ENCODE peak calls at places on chromosome 2, in six cellular contexts. One of them, this sample, is unnamed.

GRCh38 chr2:210162466-210163124 is 8.6 kb downstream of the KANSL1L start:
- DNase-seq in ACHN: peak; percentile 51
- DNase-seq in GM03348: no peak
- DNase-seq in AG09309: no peak
- DNase-seq in fibroblast of mammary gland: no peak
- DNase-seq in HTR-8/SVneo: no peak
- DNase-seq in this sample: no peak

GRCh38 chr2:238975408-238975807 is 127.5 kb downstream of the TWIST2 start:
- DNase-seq in ACHN: no peak
- DNase-seq in GM03348: no peak
- DNase-seq in AG09309: no peak
- DNase-seq in fibroblast of mammary gland: no peak
- DNase-seq in HTR-8/SVneo: no peak
- DNase-seq in this sample: no peak

GRCh38 chr2:238092486-238093035 is 7.6 kb upstream of the ESPNL start:
- DNase-seq in ACHN: no peak
- DNase-seq in GM03348: no peak
- DNase-seq in AG09309: no peak
- DNase-seq in fibroblast of mammary gland: no peak
- DNase-seq in HTR-8/SVneo: no peak
- DNase-seq in this sample: no peak

GRCh38 chr2:123993728-123994323 is 31.3 kb upstream of the CNTNAP5 start:
- DNase-seq in ACHN: peak; percentile 55
- DNase-seq in GM03348: peak; percentile 16
- DNase-seq in AG09309: no peak
- DNase-seq in fibroblast of mammary gland: peak; percentile 24
- DNase-seq in HTR-8/SVneo: no peak
- DNase-seq in this sample: peak; percentile 1

GRCh38 chr2:42194428-42194827 is 25.3 kb downstream of the EML4 start:
- DNase-seq in ACHN: no peak
- DNase-seq in GM03348: no peak
- DNase-seq in AG09309: no peak
- DNase-seq in fibroblast of mammary gland: no peak
- DNase-seq in HTR-8/SVneo: no peak
- DNase-seq in this sample: no peak

GRCh38 chr2:235513984-235514626 is 20.3 kb downstream of the AGAP1 start:
- DNase-seq in ACHN: no peak
- DNase-seq in GM03348: no peak
- DNase-seq in AG09309: no peak
- DNase-seq in fibroblast of mammary gland: no peak
- DNase-seq in HTR-8/SVneo: no peak
- DNase-seq in this sample: no peak

GRCh38 chr2:127004893-127005600 is 101.9 kb downstream of the BIN1 start:
- DNase-seq in ACHN: no peak
- DNase-seq in GM03348: no peak
- DNase-seq in AG09309: no peak
- DNase-seq in fibroblast of mammary gland: no peak
- DNase-seq in HTR-8/SVneo: no peak
- DNase-seq in this sample: no peak

GRCh38 chr2:220855296-220855695 is 716.8 kb downstream of the EPHA4 start:
- DNase-seq in ACHN: no peak
- DNase-seq in GM03348: no peak
- DNase-seq in AG09309: no peak
- DNase-seq in fibroblast of mammary gland: peak; percentile 55
- DNase-seq in HTR-8/SVneo: no peak
- DNase-seq in this sample: no peak

GRCh38 chr2:238565031-238565430 is 138.3 kb downstream of the ASB1 start:
- DNase-seq in ACHN: no peak
- DNase-seq in GM03348: no peak
- DNase-seq in AG09309: no peak
- DNase-seq in fibroblast of mammary gland: no peak
- DNase-seq in HTR-8/SVneo: no peak
- DNase-seq in this sample: no peak